ENCODE peak calls at places on chromosomes 1 and 21, in ten cellular contexts. R, A, S, G, F, H, Z, X, Y and N are unnamed samples.

GRCh38 chr21:10430007-10430406 is 91.4 kb upstream of the TPTE start:
- ATAC-seq in H (peak), Y (no peak), F (peak), X (peak), Z (peak), S (no peak), R (no peak), G (peak), A (peak), N (no peak)

GRCh38 chr1:226984521-226985238 is 44.6 kb downstream of the COQ8A start:
- ATAC-seq in A (no peak), Y (no peak), R (no peak), S (no peak), Z (no peak), X (peak), F (no peak), H (no peak), G (peak), N (no peak)

GRCh38 chr1:947958-948357 is 11.1 kb downstream of the NOC2L start:
- ATAC-seq in S (no peak), Z (no peak), R (no peak), H (no peak), G (no peak), Y (no peak), A (no peak), X (no peak), F (no peak), N (no peak)

GRCh38 chr1:153232553-153232952 is 15.2 kb downstream of the PRR9 start:
- ATAC-seq in X (no peak), H (no peak), S (no peak), A (no peak), Z (no peak), G (no peak), Y (no peak), F (no peak), R (no peak), N (no peak)

GRCh38 chr1:232300461-232300860 is 329.5 kb downstream of the SIPA1L2 start:
- ATAC-seq in H (no peak), Z (no peak), A (no peak), X (no peak), R (no peak), S (no peak), F (no peak), Y (no peak), G (no peak), N (no peak)

GRCh38 chr1:85172684-85173337 is 28.0 kb downstream of the SYDE2 start:
- ATAC-seq in R (no peak), S (no peak), Z (peak), G (no peak), Y (no peak), X (no peak), A (no peak), H (no peak), F (no peak), N (no peak)

GRCh38 chr1:186887198-186887597 is 58.4 kb downstream of the PLA2G4A start:
- ATAC-seq in H (no peak), G (no peak), Y (no peak), A (no peak), Z (no peak), R (no peak), X (no peak), F (no peak), S (no peak), N (no peak)

GRCh38 chr1:10602936-10603335 is 128.2 kb downstream of the PEX14 start:
- ATAC-seq in G (no peak), F (peak), H (no peak), Y (no peak), R (no peak), S (no peak), X (no peak), A (no peak), Z (no peak), N (no peak)

GRCh38 chr1:175073054-175073453 is 5.4 kb downstream of the TNN start:
- ATAC-seq in Z (peak), A (peak), R (no peak), X (peak), G (peak), S (no peak), Y (no peak), F (peak), H (no peak), N (no peak)

GRCh38 chr1:47387921-47388509 is 28.1 kb upstream of the FOXE3 start:
- ATAC-seq in R (no peak), Y (peak), Z (peak), G (no peak), X (no peak), H (no peak), A (no peak), F (peak), S (no peak), N (no peak)

GRCh38 chr21:46056450-46056903 is 41.4 kb upstream of the COL6A2 start:
- ATAC-seq in G (peak), X (peak), Y (peak), R (peak), S (peak), F (peak), A (peak), H (no peak), Z (peak), N (no peak)